ENCODE peak calls at places on chromosome 12, in eight cellular contexts. One of them, this sample, is unnamed.

GRCh38 chr12:27841392-27841882 is 61.4 kb upstream of the MANSC4 start:
- DNase-seq in neural crest cell: no peak
- DNase-seq in H9: no peak
- DNase-seq in substantia nigra: no peak
- DNase-seq in LoVo: peak
- DNase-seq in amniotic stem cell: no peak
- DNase-seq in CD14-positive monocyte: no peak
- DNase-seq in NCI-H187: no peak
- DNase-seq in this sample: no peak

GRCh38 chr12:48961331-48961730 is 4.0 kb upstream of the ARF3 start:
- DNase-seq in neural crest cell: no peak
- DNase-seq in H9: no peak
- DNase-seq in substantia nigra: no peak
- DNase-seq in LoVo: no peak
- DNase-seq in amniotic stem cell: no peak
- DNase-seq in CD14-positive monocyte: no peak
- DNase-seq in NCI-H187: no peak
- DNase-seq in this sample: no peak

GRCh38 chr12:3727877-3728632 is 24.9 kb downstream of the CRACR2A start:
- DNase-seq in neural crest cell: no peak
- DNase-seq in H9: no peak
- DNase-seq in substantia nigra: no peak
- DNase-seq in LoVo: no peak
- DNase-seq in amniotic stem cell: no peak
- DNase-seq in CD14-positive monocyte: peak
- DNase-seq in NCI-H187: peak
- DNase-seq in this sample: peak

GRCh38 chr12:101021911-101022388 is 188.1 kb downstream of the SLC5A8 start:
- DNase-seq in neural crest cell: no peak
- DNase-seq in H9: no peak
- DNase-seq in substantia nigra: no peak
- DNase-seq in LoVo: peak
- DNase-seq in amniotic stem cell: peak
- DNase-seq in CD14-positive monocyte: no peak
- DNase-seq in NCI-H187: no peak
- DNase-seq in this sample: no peak

GRCh38 chr12:85713368-85713767 is 122.8 kb downstream of the RASSF9 start:
- DNase-seq in neural crest cell: no peak
- DNase-seq in H9: no peak
- DNase-seq in substantia nigra: no peak
- DNase-seq in LoVo: no peak
- DNase-seq in amniotic stem cell: no peak
- DNase-seq in CD14-positive monocyte: no peak
- DNase-seq in NCI-H187: no peak
- DNase-seq in this sample: no peak

GRCh38 chr12:27006797-27007467 is 7.3 kb downstream of the TM7SF3 start:
- DNase-seq in neural crest cell: no peak
- DNase-seq in H9: no peak
- DNase-seq in substantia nigra: no peak
- DNase-seq in LoVo: no peak
- DNase-seq in amniotic stem cell: no peak
- DNase-seq in CD14-positive monocyte: no peak
- DNase-seq in NCI-H187: no peak
- DNase-seq in this sample: no peak

GRCh38 chr12:19273482-19274330 is 144.2 kb downstream of the PLEKHA5 start:
- DNase-seq in neural crest cell: no peak
- DNase-seq in H9: no peak
- DNase-seq in substantia nigra: no peak
- DNase-seq in LoVo: peak
- DNase-seq in amniotic stem cell: peak
- DNase-seq in CD14-positive monocyte: peak
- DNase-seq in NCI-H187: no peak
- DNase-seq in this sample: peak

GRCh38 chr12:109448272-109448671 is 28.8 kb downstream of the KCTD10 start:
- DNase-seq in neural crest cell: no peak
- DNase-seq in H9: no peak
- DNase-seq in substantia nigra: no peak
- DNase-seq in LoVo: no peak
- DNase-seq in amniotic stem cell: no peak
- DNase-seq in CD14-positive monocyte: no peak
- DNase-seq in NCI-H187: no peak
- DNase-seq in this sample: no peak

GRCh38 chr12:76030378-76031080 is 1.0 kb downstream of the PHLDA1 start:
- DNase-seq in neural crest cell: peak
- DNase-seq in H9: no peak
- DNase-seq in substantia nigra: no peak
- DNase-seq in LoVo: no peak
- DNase-seq in amniotic stem cell: no peak
- DNase-seq in CD14-positive monocyte: peak
- DNase-seq in NCI-H187: no peak
- DNase-seq in this sample: no peak

GRCh38 chr12:76685246-76685678 is 78.7 kb upstream of the ZDHHC17 start:
- DNase-seq in neural crest cell: no peak
- DNase-seq in H9: peak
- DNase-seq in substantia nigra: peak
- DNase-seq in LoVo: no peak
- DNase-seq in amniotic stem cell: no peak
- DNase-seq in CD14-positive monocyte: no peak
- DNase-seq in NCI-H187: peak
- DNase-seq in this sample: no peak

GRCh38 chr12:89825591-89826449 is 117.2 kb upstream of the ATP2B1 start:
- DNase-seq in neural crest cell: no peak
- DNase-seq in H9: no peak
- DNase-seq in substantia nigra: no peak
- DNase-seq in LoVo: peak
- DNase-seq in amniotic stem cell: no peak
- DNase-seq in CD14-positive monocyte: no peak
- DNase-seq in NCI-H187: no peak
- DNase-seq in this sample: no peak

GRCh38 chr12:93583993-93584392 is 11.5 kb downstream of the SOCS2 start:
- DNase-seq in neural crest cell: no peak
- DNase-seq in H9: no peak
- DNase-seq in substantia nigra: no peak
- DNase-seq in LoVo: no peak
- DNase-seq in amniotic stem cell: no peak
- DNase-seq in CD14-positive monocyte: no peak
- DNase-seq in NCI-H187: no peak
- DNase-seq in this sample: no peak

GRCh38 chr12:74980510-74980909 is 229.1 kb downstream of the KCNC2 start:
- DNase-seq in neural crest cell: no peak
- DNase-seq in H9: no peak
- DNase-seq in substantia nigra: no peak
- DNase-seq in LoVo: peak
- DNase-seq in amniotic stem cell: no peak
- DNase-seq in CD14-positive monocyte: no peak
- DNase-seq in NCI-H187: no peak
- DNase-seq in this sample: no peak

GRCh38 chr12:14193623-14194022 is 171.9 kb upstream of the ATF7IP start:
- DNase-seq in neural crest cell: no peak
- DNase-seq in H9: peak
- DNase-seq in substantia nigra: no peak
- DNase-seq in LoVo: no peak
- DNase-seq in amniotic stem cell: no peak
- DNase-seq in CD14-positive monocyte: no peak
- DNase-seq in NCI-H187: no peak
- DNase-seq in this sample: no peak

GRCh38 chr12:77685906-77686305 is 144.8 kb upstream of the NAV3 start:
- DNase-seq in neural crest cell: no peak
- DNase-seq in H9: no peak
- DNase-seq in substantia nigra: no peak
- DNase-seq in LoVo: no peak
- DNase-seq in amniotic stem cell: no peak
- DNase-seq in CD14-positive monocyte: no peak
- DNase-seq in NCI-H187: no peak
- DNase-seq in this sample: no peak

This sample was measured in GF-D8.